ENCODE peak calls at places on chromosomes 11 and 22, in ten cellular contexts. F, K, Y, I, M, V, S, G, B and U are unnamed samples. For H3K4me1, the result is how much of the 10 kb centered on the place peaks cover.

GRCh38 chr11:23336961-23337360 is 476.7 kb upstream of the CCDC179 start:
- DNase-seq in I (no peak), G (no peak), B (no peak), M (no peak), F (no peak), Y (no peak), S (no peak), K (no peak), V (no peak), U (no peak)

GRCh38 chr11:79220171-79220570 is 220.7 kb downstream of the TENM4 start:
- DNase-seq in V (no peak), S (no peak), G (no peak), B (no peak), M (no peak), Y (no peak), I (no peak), K (no peak), F (no peak), U (no peak)

GRCh38 chr22:29270475-29271271 is 2.6 kb downstream of the EWSR1 start:
- DNase-seq in M (no peak), B (no peak), G (peak), V (no peak), Y (peak), F (no peak), S (peak), K (peak), I (no peak), U (no peak)

GRCh38 chr22:20996031-20996410 is 5.9 kb downstream of the THAP7 start:
- DNase-seq in F (no peak), K (no peak), G (no peak), Y (no peak), M (no peak), I (no peak), B (no peak), V (no peak), S (no peak), U (no peak)

GRCh38 chr11:12248330-12248729 is 129.0 kb upstream of the PARVA start:
- DNase-seq in F (no peak), V (peak), S (peak), I (peak), Y (peak), K (peak), G (peak), M (no peak), B (peak), U (peak)

GRCh38 chr22:20284471-20285086 is 16.5 kb upstream of the RTN4R start:
- DNase-seq in B (no peak), F (no peak), Y (no peak), G (no peak), M (no peak), K (no peak), I (no peak), V (no peak), S (no peak), U (no peak)

GRCh38 chr11:2802389-2803185 is 83.0 kb downstream of the CDKN1C start:
- DNase-seq in Y (peak), F (no peak), B (peak), G (no peak), I (peak), K (no peak), S (no peak), V (peak), M (no peak), U (peak)

GRCh38 chr11:33065445-33066178 is 26.2 kb downstream of the TCP11L1 start:
- DNase-seq in I (peak), V (peak), G (peak), M (no peak), B (peak), Y (peak), S (peak), K (peak), F (peak), U (peak)

GRCh38 chr11:106399624-106400023 is 322.2 kb downstream of the AASDHPPT start:
- DNase-seq in M (no peak), S (no peak), F (no peak), K (no peak), B (no peak), G (no peak), V (no peak), I (no peak), Y (no peak), U (no peak)

GRCh38 chr11:50394017-50394416 is 361.3 kb downstream of the OR4C45 start:
- DNase-seq in B (no peak), K (no peak), M (no peak), F (no peak), G (no peak), Y (no peak), S (no peak), I (no peak), V (no peak), U (no peak)

GRCh38 chr11:57763568-57763967 is 2.0 kb downstream of the CTNND1 start:
- DNase-seq in V (no peak), S (peak), K (peak), F (no peak), G (peak), B (no peak), M (no peak), Y (no peak), I (peak), U (no peak)

GRCh38 chr11:47451990-47452389 is 3.1 kb upstream of the RAPSN start:
- DNase-seq in V (no peak), Y (no peak), M (no peak), F (no peak), B (no peak), G (no peak), S (no peak), K (no peak), I (no peak), U (no peak)

GRCh38 chr11:93033093-93033492 is 63.6 kb downstream of the MTNR1B start:
- DNase-seq in K (no peak), V (no peak), F (no peak), M (no peak), B (no peak), I (no peak), S (no peak), Y (no peak), G (no peak), U (no peak)

GRCh38 chr11:102047305-102047924 is at the start of gene CFAP300:
- DNase-seq in S (peak), I (peak), F (no peak), B (peak), V (peak), Y (peak), K (peak), G (peak), M (peak), U (peak)

GRCh38 chr11:123338997-123339752 is 90.9 kb upstream of the GRAMD1B start:
- DNase-seq in F (no peak), S (no peak), M (no peak), G (no peak), I (no peak), B (no peak), K (no peak), Y (no peak), V (no peak), U (no peak)

GRCh38 chr11:57436031-57436430 is 9.1 kb upstream of the SLC43A3 start:
- DNase-seq in I (no peak), V (no peak), G (no peak), S (no peak), Y (no peak), F (no peak), K (no peak), B (no peak), M (no peak), U (no peak)

GRCh38 chr22:26589367-26589844 is 526 bp downstream of the TPST2 start:
- DNase-seq in M (no peak), I (peak), Y (peak), K (peak), G (peak), F (no peak), V (peak), S (no peak), B (peak), U (peak)

GRCh38 chr22:31776231-31776630 is 22.4 kb downstream of the DEPDC5 start:
- DNase-seq in Y (peak), F (no peak), M (no peak), V (no peak), I (no peak), G (no peak), K (no peak), B (no peak), S (no peak), U (no peak)

GRCh38 chr11:64591257-64592233 is 525 bp downstream of the SLC22A12 start:
- DNase-seq in Y (no peak), M (no peak), F (no peak), G (no peak), I (no peak), S (no peak), K (no peak), V (no peak), B (peak), U (no peak)

GRCh38 chr11:116851631-116852030 is 14.2 kb upstream of the APOA1 start:
- DNase-seq in M (no peak), S (no peak), F (no peak), V (no peak), I (no peak), B (peak), K (no peak), Y (no peak), G (no peak), U (no peak)

GRCh38 chr11:68328374-68329091 is 16.1 kb downstream of the LRP5 start:
- DNase-seq in S (no peak), Y (no peak), B (no peak), K (no peak), M (no peak), G (peak), F (no peak), I (peak), V (peak), U (no peak)

GRCh38 chr22:23072035-23072910 is 2.0 kb downstream of the GNAZ start:
- DNase-seq in F (no peak), K (peak), M (no peak), V (no peak), G (no peak), S (no peak), I (no peak), Y (no peak), B (peak), U (peak)

GRCh38 chr11:117180661-117181585 is 2.4 kb downstream of the SIDT2 start:
- DNase-seq in Y (peak), F (peak), M (peak), K (peak), G (peak), S (peak), I (peak), B (peak), V (peak), U (peak)

GRCh38 chr11:68040121-68040956 is 1.5 kb downstream of the TCIRG1 start:
- DNase-seq in V (peak), G (peak), F (no peak), M (no peak), S (peak), Y (peak), I (peak), K (peak), B (peak), U (peak)

GRCh38 chr11:613369-613968 is 2.3 kb downstream of the IRF7 start:
- DNase-seq in I (peak), G (peak), S (peak), F (peak), K (peak), V (peak), M (peak), B (no peak), Y (no peak), U (peak)

GRCh38 chr11:43691332-43691731 is 10.8 kb downstream of the HSD17B12 start:
- DNase-seq in M (no peak), F (no peak), Y (no peak), S (no peak), V (no peak), K (no peak), B (no peak), G (no peak), I (no peak), U (no peak)
- H3K4me1 ChIP-seq in M (under half), F (under half), Y (under half), S (under half), V (under half), K (under half), B (under half), G (under half), I (under half), U (under half)

GRCh38 chr11:9677951-9678350 is 14.1 kb downstream of the SWAP70 start:
- DNase-seq in M (no peak), Y (no peak), I (no peak), S (no peak), G (no peak), K (no peak), B (no peak), V (no peak), F (no peak), U (no peak)

GRCh38 chr11:9672918-9673317 is 9.0 kb downstream of the SWAP70 start:
- DNase-seq in S (no peak), B (no peak), F (no peak), V (no peak), G (no peak), M (no peak), I (no peak), K (no peak), Y (no peak), U (no peak)

GRCh38 chr11:9672288-9672916 is 8.5 kb downstream of the SWAP70 start:
- DNase-seq in B (no peak), K (no peak), G (no peak), Y (no peak), V (no peak), I (no peak), S (no peak), M (no peak), F (no peak), U (no peak)

GRCh38 chr11:9678576-9678975 is 14.7 kb downstream of the SWAP70 start:
- DNase-seq in S (no peak), I (no peak), F (no peak), V (no peak), B (no peak), Y (no peak), M (no peak), G (no peak), K (no peak), U (no peak)

DNA sequence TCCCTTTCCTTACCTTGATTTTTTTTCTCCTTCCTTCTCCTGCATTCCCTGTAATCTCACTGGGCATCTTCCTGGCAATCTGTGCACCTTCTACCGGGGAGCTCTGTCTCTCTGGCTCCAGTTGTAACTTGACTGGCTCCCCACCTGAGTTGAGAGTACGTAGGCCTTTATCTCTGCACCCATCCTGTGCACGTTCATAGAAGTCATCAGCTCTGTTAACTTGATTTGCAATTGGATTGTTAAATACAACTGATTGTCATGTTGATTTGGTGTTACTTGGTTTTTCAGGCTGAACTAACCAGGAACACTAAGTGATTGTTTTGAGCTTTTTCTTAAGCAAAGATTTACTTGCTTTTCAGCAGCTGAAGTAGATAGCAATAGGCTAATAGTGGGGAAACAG is 11.8 kb downstream of the SWAP70 start:
- DNase-seq in Y (no peak), M (no peak), S (no peak), K (no peak), F (no peak), V (no peak), I (no peak), B (no peak), G (no peak), U (no peak)
- H3K4me3 ChIP-seq in Y (no peak), M (no peak), S (no peak), K (no peak), F (no peak), V (no peak), I (no peak), B (no peak), G (no peak), U (no peak)

DNA sequence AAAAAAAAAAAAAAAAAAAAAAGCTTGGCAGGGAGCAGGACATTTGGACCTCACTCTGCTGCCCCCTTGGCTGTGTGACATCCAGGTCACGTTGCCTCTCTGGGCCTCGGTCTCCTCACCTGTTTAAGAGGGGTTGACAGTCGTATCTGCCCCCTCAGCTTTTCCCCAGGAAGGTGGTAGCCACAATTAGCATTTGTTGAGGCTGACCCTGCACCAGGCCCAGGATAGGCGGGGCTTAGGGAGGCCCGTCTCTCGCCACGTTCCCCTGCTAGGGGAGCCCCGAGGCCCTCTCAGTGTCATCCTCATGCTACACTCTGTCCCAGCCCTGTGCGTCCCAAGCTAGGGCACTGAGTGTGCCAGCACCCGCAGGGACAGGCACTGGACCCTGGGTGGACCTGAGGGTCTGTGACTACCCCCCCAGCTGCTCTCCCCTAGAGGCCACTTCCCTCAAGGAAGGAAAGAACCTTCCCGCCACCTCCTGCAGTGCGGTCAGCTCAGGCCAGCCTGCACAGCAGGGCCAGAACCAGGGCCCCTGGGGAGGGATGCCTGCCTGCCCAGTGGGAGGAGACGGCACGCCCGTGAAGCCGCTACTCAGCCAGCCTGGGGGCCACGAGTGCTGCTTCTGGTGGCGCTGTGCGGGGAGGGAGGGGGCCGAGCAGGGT is 38.5 kb upstream of the PPARA start:
- DNase-seq in F (no peak), G (no peak), K (no peak), I (no peak), M (no peak), S (no peak), V (peak), B (peak), Y (peak), U (peak)
- H3K4me1 ChIP-seq in F (half or more), G (under half), K (half or more), I (under half), M (half or more), S (half or more), V (under half), B (under half), Y (half or more), U (half or more)

GRCh38 chr11:45285931-45286632 is at the start of gene SYT13:
- DNase-seq in M (no peak), K (peak), G (peak), F (no peak), Y (no peak), B (peak), V (peak), S (no peak), I (peak), U (no peak)
- H3K4me3 ChIP-seq in M (peak), K (no peak), G (peak), F (no peak), Y (no peak), B (no peak), V (peak), S (no peak), I (peak), U (peak)